ENCODE peak calls at places on chromosomes 13 and 19, in seven cellular contexts. One of them, this sample, is unnamed.

GRCh38 chr19:29643361-29643935 is 21.8 kb upstream of the PLEKHF1 start:
- DNase-seq in T-helper 1 cell: no peak
- DNase-seq in T47D: no peak
- DNase-seq in activated gamma-delta T cell treated with anti-CD3 and anti-CD28 coated beads, Interleukin-2, amount 50 U/mL, for 16 hours: no peak
- DNase-seq in activated CD8-positive, alpha-beta T cell treated with anti-CD3 and anti-CD28 coated beads, Interleukin-2, amount 10 ng/mL, durations not matched to agents 7 days and 5 days: no peak
- DNase-seq in aorta: no peak
- DNase-seq in ACHN: no peak
- DNase-seq in this sample: no peak

GRCh38 chr13:30932481-30933333 is at the start of gene TEX26:
- DNase-seq in T-helper 1 cell: no peak
- DNase-seq in T47D: no peak
- DNase-seq in activated gamma-delta T cell treated with anti-CD3 and anti-CD28 coated beads, Interleukin-2, amount 50 U/mL, for 16 hours: no peak
- DNase-seq in activated CD8-positive, alpha-beta T cell treated with anti-CD3 and anti-CD28 coated beads, Interleukin-2, amount 10 ng/mL, durations not matched to agents 7 days and 5 days: no peak
- DNase-seq in aorta: peak; percentile 63
- DNase-seq in ACHN: no peak
- DNase-seq in this sample: no peak

GRCh38 chr13:112062047-112062618 is 4.8 kb upstream of the SOX1 start:
- DNase-seq in T-helper 1 cell: no peak
- DNase-seq in T47D: no peak
- DNase-seq in activated gamma-delta T cell treated with anti-CD3 and anti-CD28 coated beads, Interleukin-2, amount 50 U/mL, for 16 hours: no peak
- DNase-seq in activated CD8-positive, alpha-beta T cell treated with anti-CD3 and anti-CD28 coated beads, Interleukin-2, amount 10 ng/mL, durations not matched to agents 7 days and 5 days: no peak
- DNase-seq in aorta: no peak
- DNase-seq in ACHN: no peak
- DNase-seq in this sample: no peak

GRCh38 chr19:40921005-40921897 is 39.2 kb upstream of the CYP2A7 start:
- DNase-seq in T-helper 1 cell: no peak
- DNase-seq in T47D: peak; percentile 28
- DNase-seq in activated gamma-delta T cell treated with anti-CD3 and anti-CD28 coated beads, Interleukin-2, amount 50 U/mL, for 16 hours: no peak
- DNase-seq in activated CD8-positive, alpha-beta T cell treated with anti-CD3 and anti-CD28 coated beads, Interleukin-2, amount 10 ng/mL, durations not matched to agents 7 days and 5 days: no peak
- DNase-seq in aorta: no peak
- DNase-seq in ACHN: peak; percentile 2
- DNase-seq in this sample: no peak

GRCh38 chr19:15532779-15533521 is 24.6 kb downstream of the CYP4F22 start:
- DNase-seq in T-helper 1 cell: no peak
- DNase-seq in T47D: no peak
- DNase-seq in activated gamma-delta T cell treated with anti-CD3 and anti-CD28 coated beads, Interleukin-2, amount 50 U/mL, for 16 hours: no peak
- DNase-seq in activated CD8-positive, alpha-beta T cell treated with anti-CD3 and anti-CD28 coated beads, Interleukin-2, amount 10 ng/mL, durations not matched to agents 7 days and 5 days: no peak
- DNase-seq in aorta: no peak
- DNase-seq in ACHN: no peak
- DNase-seq in this sample: no peak

GRCh38 chr19:49677232-49677881 is at the start of gene PRMT1:
- DNase-seq in T-helper 1 cell: peak; percentile 51
- DNase-seq in T47D: no peak
- DNase-seq in activated gamma-delta T cell treated with anti-CD3 and anti-CD28 coated beads, Interleukin-2, amount 50 U/mL, for 16 hours: peak; percentile 24
- DNase-seq in activated CD8-positive, alpha-beta T cell treated with anti-CD3 and anti-CD28 coated beads, Interleukin-2, amount 10 ng/mL, durations not matched to agents 7 days and 5 days: no peak
- DNase-seq in aorta: no peak
- DNase-seq in ACHN: peak; percentile 44
- DNase-seq in this sample: no peak

GRCh38 chr19:55647732-55648656 is at the start of gene CCDC106:
- DNase-seq in T-helper 1 cell: no peak
- DNase-seq in T47D: peak; percentile 38
- DNase-seq in activated gamma-delta T cell treated with anti-CD3 and anti-CD28 coated beads, Interleukin-2, amount 50 U/mL, for 16 hours: no peak
- DNase-seq in activated CD8-positive, alpha-beta T cell treated with anti-CD3 and anti-CD28 coated beads, Interleukin-2, amount 10 ng/mL, durations not matched to agents 7 days and 5 days: peak; percentile 47
- DNase-seq in aorta: peak; percentile 79
- DNase-seq in ACHN: peak; percentile 52
- DNase-seq in this sample: peak; percentile 67

GRCh38 chr13:40452038-40452666 is 214.3 kb downstream of the FOXO1 start:
- DNase-seq in T-helper 1 cell: no peak
- DNase-seq in T47D: no peak
- DNase-seq in activated gamma-delta T cell treated with anti-CD3 and anti-CD28 coated beads, Interleukin-2, amount 50 U/mL, for 16 hours: no peak
- DNase-seq in activated CD8-positive, alpha-beta T cell treated with anti-CD3 and anti-CD28 coated beads, Interleukin-2, amount 10 ng/mL, durations not matched to agents 7 days and 5 days: no peak
- DNase-seq in aorta: no peak
- DNase-seq in ACHN: no peak
- DNase-seq in this sample: no peak

GRCh38 chr19:15393963-15394362 is 14.4 kb upstream of the AKAP8 start:
- DNase-seq in T-helper 1 cell: no peak
- DNase-seq in T47D: no peak
- DNase-seq in activated gamma-delta T cell treated with anti-CD3 and anti-CD28 coated beads, Interleukin-2, amount 50 U/mL, for 16 hours: no peak
- DNase-seq in activated CD8-positive, alpha-beta T cell treated with anti-CD3 and anti-CD28 coated beads, Interleukin-2, amount 10 ng/mL, durations not matched to agents 7 days and 5 days: no peak
- DNase-seq in aorta: no peak
- DNase-seq in ACHN: no peak
- DNase-seq in this sample: no peak

GRCh38 chr13:111360452-111360851 is 40.0 kb downstream of the TEX29 start:
- DNase-seq in T-helper 1 cell: no peak
- DNase-seq in T47D: no peak
- DNase-seq in activated gamma-delta T cell treated with anti-CD3 and anti-CD28 coated beads, Interleukin-2, amount 50 U/mL, for 16 hours: no peak
- DNase-seq in activated CD8-positive, alpha-beta T cell treated with anti-CD3 and anti-CD28 coated beads, Interleukin-2, amount 10 ng/mL, durations not matched to agents 7 days and 5 days: no peak
- DNase-seq in aorta: no peak
- DNase-seq in ACHN: no peak
- DNase-seq in this sample: no peak

GRCh38 chr19:18202759-18203407 is 959 bp downstream of the RAB3A start:
- DNase-seq in T-helper 1 cell: no peak
- DNase-seq in T47D: no peak
- DNase-seq in activated gamma-delta T cell treated with anti-CD3 and anti-CD28 coated beads, Interleukin-2, amount 50 U/mL, for 16 hours: no peak
- DNase-seq in activated CD8-positive, alpha-beta T cell treated with anti-CD3 and anti-CD28 coated beads, Interleukin-2, amount 10 ng/mL, durations not matched to agents 7 days and 5 days: peak; percentile 39
- DNase-seq in aorta: peak; percentile 65
- DNase-seq in ACHN: no peak
- DNase-seq in this sample: no peak

GRCh38 chr13:27466513-27466912 is 16.1 kb upstream of the MTIF3 start:
- DNase-seq in T-helper 1 cell: no peak
- DNase-seq in T47D: no peak
- DNase-seq in activated gamma-delta T cell treated with anti-CD3 and anti-CD28 coated beads, Interleukin-2, amount 50 U/mL, for 16 hours: no peak
- DNase-seq in activated CD8-positive, alpha-beta T cell treated with anti-CD3 and anti-CD28 coated beads, Interleukin-2, amount 10 ng/mL, durations not matched to agents 7 days and 5 days: no peak
- DNase-seq in aorta: no peak
- DNase-seq in ACHN: no peak
- DNase-seq in this sample: no peak

GRCh38 chr13:21069561-21070004 is 8.2 kb upstream of the LATS2 start:
- DNase-seq in T-helper 1 cell: no peak
- DNase-seq in T47D: no peak
- DNase-seq in activated gamma-delta T cell treated with anti-CD3 and anti-CD28 coated beads, Interleukin-2, amount 50 U/mL, for 16 hours: no peak
- DNase-seq in activated CD8-positive, alpha-beta T cell treated with anti-CD3 and anti-CD28 coated beads, Interleukin-2, amount 10 ng/mL, durations not matched to agents 7 days and 5 days: no peak
- DNase-seq in aorta: no peak
- DNase-seq in ACHN: peak; percentile 81
- DNase-seq in this sample: peak; percentile 67

GRCh38 chr13:46179576-46180368 is 2.2 kb downstream of the LCP1 start:
- DNase-seq in T-helper 1 cell: peak; percentile 74
- DNase-seq in T47D: no peak
- DNase-seq in activated gamma-delta T cell treated with anti-CD3 and anti-CD28 coated beads, Interleukin-2, amount 50 U/mL, for 16 hours: peak; percentile 69
- DNase-seq in activated CD8-positive, alpha-beta T cell treated with anti-CD3 and anti-CD28 coated beads, Interleukin-2, amount 10 ng/mL, durations not matched to agents 7 days and 5 days: peak; percentile 92
- DNase-seq in aorta: peak; percentile 85
- DNase-seq in ACHN: no peak
- DNase-seq in this sample: no peak

GRCh38 chr13:49620170-49620621 is 8.1 kb upstream of the ARL11 start:
- DNase-seq in T-helper 1 cell: no peak
- DNase-seq in T47D: no peak
- DNase-seq in activated gamma-delta T cell treated with anti-CD3 and anti-CD28 coated beads, Interleukin-2, amount 50 U/mL, for 16 hours: no peak
- DNase-seq in activated CD8-positive, alpha-beta T cell treated with anti-CD3 and anti-CD28 coated beads, Interleukin-2, amount 10 ng/mL, durations not matched to agents 7 days and 5 days: no peak
- DNase-seq in aorta: no peak
- DNase-seq in ACHN: no peak
- DNase-seq in this sample: no peak

GRCh38 chr13:98918771-98919170 is 59.1 kb downstream of the DOCK9 start:
- DNase-seq in T-helper 1 cell: no peak
- DNase-seq in T47D: no peak
- DNase-seq in activated gamma-delta T cell treated with anti-CD3 and anti-CD28 coated beads, Interleukin-2, amount 50 U/mL, for 16 hours: no peak
- DNase-seq in activated CD8-positive, alpha-beta T cell treated with anti-CD3 and anti-CD28 coated beads, Interleukin-2, amount 10 ng/mL, durations not matched to agents 7 days and 5 days: no peak
- DNase-seq in aorta: no peak
- DNase-seq in ACHN: no peak
- DNase-seq in this sample: no peak

GRCh38 chr13:34926513-34926912 is 15.6 kb upstream of the NBEA start:
- DNase-seq in T-helper 1 cell: no peak
- DNase-seq in T47D: no peak
- DNase-seq in activated gamma-delta T cell treated with anti-CD3 and anti-CD28 coated beads, Interleukin-2, amount 50 U/mL, for 16 hours: no peak
- DNase-seq in activated CD8-positive, alpha-beta T cell treated with anti-CD3 and anti-CD28 coated beads, Interleukin-2, amount 10 ng/mL, durations not matched to agents 7 days and 5 days: no peak
- DNase-seq in aorta: no peak
- DNase-seq in ACHN: peak; percentile 47
- DNase-seq in this sample: no peak

GRCh38 chr19:10797541-10798256 is 38.3 kb downstream of the TMED1 start:
- DNase-seq in T-helper 1 cell: peak; percentile 66
- DNase-seq in T47D: no peak
- DNase-seq in activated gamma-delta T cell treated with anti-CD3 and anti-CD28 coated beads, Interleukin-2, amount 50 U/mL, for 16 hours: peak; percentile 94
- DNase-seq in activated CD8-positive, alpha-beta T cell treated with anti-CD3 and anti-CD28 coated beads, Interleukin-2, amount 10 ng/mL, durations not matched to agents 7 days and 5 days: peak; percentile 88
- DNase-seq in aorta: no peak
- DNase-seq in ACHN: no peak
- DNase-seq in this sample: no peak

GRCh38 chr19:51166846-51167490 is 24.9 kb downstream of the SIGLEC7 start:
- DNase-seq in T-helper 1 cell: no peak
- DNase-seq in T47D: no peak
- DNase-seq in activated gamma-delta T cell treated with anti-CD3 and anti-CD28 coated beads, Interleukin-2, amount 50 U/mL, for 16 hours: peak; percentile 18
- DNase-seq in activated CD8-positive, alpha-beta T cell treated with anti-CD3 and anti-CD28 coated beads, Interleukin-2, amount 10 ng/mL, durations not matched to agents 7 days and 5 days: peak; percentile 82
- DNase-seq in aorta: peak; percentile 77
- DNase-seq in ACHN: no peak
- DNase-seq in this sample: no peak

GRCh38 chr13:28423010-28423409 is 71.9 kb downstream of the FLT1 start:
- DNase-seq in T-helper 1 cell: no peak
- DNase-seq in T47D: no peak
- DNase-seq in activated gamma-delta T cell treated with anti-CD3 and anti-CD28 coated beads, Interleukin-2, amount 50 U/mL, for 16 hours: peak; percentile 3
- DNase-seq in activated CD8-positive, alpha-beta T cell treated with anti-CD3 and anti-CD28 coated beads, Interleukin-2, amount 10 ng/mL, durations not matched to agents 7 days and 5 days: peak; percentile 74
- DNase-seq in aorta: peak; percentile 78
- DNase-seq in ACHN: no peak
- DNase-seq in this sample: no peak

GRCh38 chr19:50311723-50312635 is 17.2 kb downstream of the KCNC3 start:
- DNase-seq in T-helper 1 cell: no peak
- DNase-seq in T47D: peak; percentile 58
- DNase-seq in activated gamma-delta T cell treated with anti-CD3 and anti-CD28 coated beads, Interleukin-2, amount 50 U/mL, for 16 hours: no peak
- DNase-seq in activated CD8-positive, alpha-beta T cell treated with anti-CD3 and anti-CD28 coated beads, Interleukin-2, amount 10 ng/mL, durations not matched to agents 7 days and 5 days: no peak
- DNase-seq in aorta: no peak
- DNase-seq in ACHN: peak; percentile 33
- DNase-seq in this sample: peak; percentile 91

GRCh38 chr19:50607874-50608785 is 31.6 kb downstream of the SYT3 start:
- DNase-seq in T-helper 1 cell: peak; percentile 58
- DNase-seq in T47D: no peak
- DNase-seq in activated gamma-delta T cell treated with anti-CD3 and anti-CD28 coated beads, Interleukin-2, amount 50 U/mL, for 16 hours: peak; percentile 47
- DNase-seq in activated CD8-positive, alpha-beta T cell treated with anti-CD3 and anti-CD28 coated beads, Interleukin-2, amount 10 ng/mL, durations not matched to agents 7 days and 5 days: peak; percentile 84
- DNase-seq in aorta: peak; percentile 65
- DNase-seq in ACHN: peak; percentile 93
- DNase-seq in this sample: peak; percentile 84

GRCh38 chr19:3099347-3100145 is 5.4 kb downstream of the GNA11 start:
- DNase-seq in T-helper 1 cell: no peak
- DNase-seq in T47D: no peak
- DNase-seq in activated gamma-delta T cell treated with anti-CD3 and anti-CD28 coated beads, Interleukin-2, amount 50 U/mL, for 16 hours: no peak
- DNase-seq in activated CD8-positive, alpha-beta T cell treated with anti-CD3 and anti-CD28 coated beads, Interleukin-2, amount 10 ng/mL, durations not matched to agents 7 days and 5 days: no peak
- DNase-seq in aorta: no peak
- DNase-seq in ACHN: no peak
- DNase-seq in this sample: no peak

GRCh38 chr13:45167611-45168554 is 33.0 kb downstream of the KCTD4 start:
- DNase-seq in T-helper 1 cell: no peak
- DNase-seq in T47D: no peak
- DNase-seq in activated gamma-delta T cell treated with anti-CD3 and anti-CD28 coated beads, Interleukin-2, amount 50 U/mL, for 16 hours: no peak
- DNase-seq in activated CD8-positive, alpha-beta T cell treated with anti-CD3 and anti-CD28 coated beads, Interleukin-2, amount 10 ng/mL, durations not matched to agents 7 days and 5 days: no peak
- DNase-seq in aorta: no peak
- DNase-seq in ACHN: no peak
- DNase-seq in this sample: no peak

GRCh38 chr13:114062754-114063153 is 69.7 kb downstream of the RASA3 start:
- DNase-seq in T-helper 1 cell: no peak
- DNase-seq in T47D: no peak
- DNase-seq in activated gamma-delta T cell treated with anti-CD3 and anti-CD28 coated beads, Interleukin-2, amount 50 U/mL, for 16 hours: no peak
- DNase-seq in activated CD8-positive, alpha-beta T cell treated with anti-CD3 and anti-CD28 coated beads, Interleukin-2, amount 10 ng/mL, durations not matched to agents 7 days and 5 days: no peak
- DNase-seq in aorta: peak; percentile 51
- DNase-seq in ACHN: no peak
- DNase-seq in this sample: no peak

GRCh38 chr19:4976412-4977298 is 7.7 kb downstream of the KDM4B start:
- DNase-seq in T-helper 1 cell: no peak
- DNase-seq in T47D: peak; percentile 35
- DNase-seq in activated gamma-delta T cell treated with anti-CD3 and anti-CD28 coated beads, Interleukin-2, amount 50 U/mL, for 16 hours: no peak
- DNase-seq in activated CD8-positive, alpha-beta T cell treated with anti-CD3 and anti-CD28 coated beads, Interleukin-2, amount 10 ng/mL, durations not matched to agents 7 days and 5 days: no peak
- DNase-seq in aorta: peak; percentile 85
- DNase-seq in ACHN: no peak
- DNase-seq in this sample: no peak

GRCh38 chr13:45412274-45413049 is 5.7 kb downstream of the SLC25A30 start:
- DNase-seq in T-helper 1 cell: no peak
- DNase-seq in T47D: no peak
- DNase-seq in activated gamma-delta T cell treated with anti-CD3 and anti-CD28 coated beads, Interleukin-2, amount 50 U/mL, for 16 hours: no peak
- DNase-seq in activated CD8-positive, alpha-beta T cell treated with anti-CD3 and anti-CD28 coated beads, Interleukin-2, amount 10 ng/mL, durations not matched to agents 7 days and 5 days: peak; percentile 9
- DNase-seq in aorta: no peak
- DNase-seq in ACHN: no peak
- DNase-seq in this sample: no peak

GRCh38 chr13:35252536-35253205 is 223.8 kb downstream of the MAB21L1 start:
- DNase-seq in T-helper 1 cell: no peak
- DNase-seq in T47D: no peak
- DNase-seq in activated gamma-delta T cell treated with anti-CD3 and anti-CD28 coated beads, Interleukin-2, amount 50 U/mL, for 16 hours: no peak
- DNase-seq in activated CD8-positive, alpha-beta T cell treated with anti-CD3 and anti-CD28 coated beads, Interleukin-2, amount 10 ng/mL, durations not matched to agents 7 days and 5 days: peak; percentile 21
- DNase-seq in aorta: no peak
- DNase-seq in ACHN: no peak
- DNase-seq in this sample: no peak

GRCh38 chr13:43316997-43317396 is 293.6 kb downstream of the DNAJC15 start:
- DNase-seq in T-helper 1 cell: no peak
- DNase-seq in T47D: no peak
- DNase-seq in activated gamma-delta T cell treated with anti-CD3 and anti-CD28 coated beads, Interleukin-2, amount 50 U/mL, for 16 hours: no peak
- DNase-seq in activated CD8-positive, alpha-beta T cell treated with anti-CD3 and anti-CD28 coated beads, Interleukin-2, amount 10 ng/mL, durations not matched to agents 7 days and 5 days: no peak
- DNase-seq in aorta: peak; percentile 45
- DNase-seq in ACHN: no peak
- DNase-seq in this sample: peak; percentile 28

GRCh38 chr13:59843040-59843439 is 320.7 kb downstream of the DIAPH3 start:
- DNase-seq in T-helper 1 cell: no peak
- DNase-seq in T47D: no peak
- DNase-seq in activated gamma-delta T cell treated with anti-CD3 and anti-CD28 coated beads, Interleukin-2, amount 50 U/mL, for 16 hours: no peak
- DNase-seq in activated CD8-positive, alpha-beta T cell treated with anti-CD3 and anti-CD28 coated beads, Interleukin-2, amount 10 ng/mL, durations not matched to agents 7 days and 5 days: no peak
- DNase-seq in aorta: no peak
- DNase-seq in ACHN: no peak
- DNase-seq in this sample: no peak

GRCh38 chr13:45537506-45537905 is 72.8 kb downstream of the COG3 start:
- DNase-seq in T-helper 1 cell: no peak
- DNase-seq in T47D: no peak
- DNase-seq in activated gamma-delta T cell treated with anti-CD3 and anti-CD28 coated beads, Interleukin-2, amount 50 U/mL, for 16 hours: no peak
- DNase-seq in activated CD8-positive, alpha-beta T cell treated with anti-CD3 and anti-CD28 coated beads, Interleukin-2, amount 10 ng/mL, durations not matched to agents 7 days and 5 days: no peak
- DNase-seq in aorta: no peak
- DNase-seq in ACHN: no peak
- DNase-seq in this sample: no peak

GRCh38 chr19:48554385-48555091 is 2.6 kb downstream of the SULT2B1 start:
- DNase-seq in T-helper 1 cell: no peak
- DNase-seq in T47D: no peak
- DNase-seq in activated gamma-delta T cell treated with anti-CD3 and anti-CD28 coated beads, Interleukin-2, amount 50 U/mL, for 16 hours: no peak
- DNase-seq in activated CD8-positive, alpha-beta T cell treated with anti-CD3 and anti-CD28 coated beads, Interleukin-2, amount 10 ng/mL, durations not matched to agents 7 days and 5 days: no peak
- DNase-seq in aorta: no peak
- DNase-seq in ACHN: peak; percentile 27
- DNase-seq in this sample: peak; percentile 77